ENCODE peak calls at places on chromosomes 12 and 14, in seven cellular contexts. R, P, G, A, K, J and Y are unnamed samples.

GRCh38 chr14:22252591-22253178 is 336.3 kb downstream of the DAD1 start:
- DNase-seq in A (no peak), K (no peak), P (no peak), J (peak), G (no peak), R (no peak), Y (no peak)

GRCh38 chr12:6662602-6662905 is 365 bp downstream of the ING4 start:
- DNase-seq in K (no peak), A (no peak), G (no peak), R (no peak), P (no peak), J (no peak), Y (no peak)

GRCh38 chr12:125228519-125229260 is 163.5 kb downstream of the AACS start:
- DNase-seq in J (no peak), K (no peak), A (no peak), R (no peak), P (no peak), G (peak), Y (no peak)

GRCh38 chr12:91226-91625 is 24.7 kb downstream of the IQSEC3 start:
- DNase-seq in R (no peak), G (no peak), A (no peak), P (no peak), J (no peak), K (no peak), Y (no peak)

GRCh38 chr12:11927311-11927935 is 143.3 kb upstream of the BCL2L14 start:
- DNase-seq in P (no peak), G (peak), A (no peak), R (peak), K (peak), J (no peak), Y (no peak)

GRCh38 chr12:112602150-112602549 is 183.4 kb downstream of the PTPN11 start:
- DNase-seq in P (no peak), G (peak), K (no peak), R (no peak), J (no peak), A (no peak), Y (no peak)

GRCh38 chr14:25122188-25122587 is 72.2 kb upstream of the STXBP6 start:
- DNase-seq in P (no peak), K (no peak), R (no peak), A (no peak), J (no peak), G (no peak), Y (no peak)

GRCh38 chr12:78359530-78359929 is 505.0 kb upstream of the SYT1 start:
- DNase-seq in P (no peak), A (no peak), J (no peak), K (peak), G (no peak), R (peak), Y (no peak)

GRCh38 chr12:127170271-127171180 is 1096.4 kb upstream of the TMEM132C start:
- DNase-seq in J (no peak), A (no peak), K (peak), R (no peak), P (no peak), G (no peak), Y (no peak)

GRCh38 chr12:70883855-70884254 is 36.7 kb downstream of the PTPRR start:
- DNase-seq in J (no peak), A (no peak), R (no peak), P (no peak), K (no peak), G (peak), Y (no peak)

GRCh38 chr12:38880288-38880687 is 25.1 kb downstream of the CPNE8 start:
- DNase-seq in A (no peak), K (no peak), J (no peak), G (no peak), P (no peak), R (no peak), Y (no peak)

GRCh38 chr12:6788972-6789905 is at the start of gene CD4:
- DNase-seq in K (no peak), G (peak), A (peak), P (no peak), J (peak), R (peak), Y (peak)

GRCh38 chr14:64061115-64061514 is 208.3 kb downstream of the SYNE2 start:
- DNase-seq in R (no peak), A (no peak), K (no peak), P (no peak), J (no peak), G (no peak), Y (no peak)

GRCh38 chr12:120692524-120693033 is 5.6 kb downstream of the MLEC start:
- DNase-seq in K (peak), P (no peak), J (no peak), G (no peak), R (no peak), A (no peak), Y (no peak)

GRCh38 chr12:42162198-42162597 is 17.5 kb upstream of the GXYLT1 start:
- DNase-seq in A (no peak), G (no peak), J (no peak), R (no peak), P (no peak), K (peak), Y (no peak)

GRCh38 chr12:51866762-51867161 is 18.2 kb upstream of the FIGNL2 start:
- DNase-seq in P (no peak), K (no peak), J (no peak), G (no peak), R (no peak), A (peak), Y (no peak)

GRCh38 chr14:63343878-63344277 is 25.1 kb upstream of the GPHB5 start:
- DNase-seq in A (no peak), P (no peak), K (no peak), R (no peak), G (no peak), J (no peak), Y (no peak)

GRCh38 chr12:131444220-131445164 is 266.4 kb upstream of the SFSWAP start:
- DNase-seq in J (no peak), P (no peak), R (no peak), G (peak), A (no peak), K (no peak), Y (no peak)

GRCh38 chr12:116955382-116956021 is 44.8 kb downstream of the FBXW8 start:
- DNase-seq in P (peak), R (no peak), K (no peak), J (no peak), G (peak), A (peak), Y (peak)

GRCh38 chr14:59189822-59190368 is 1.4 kb downstream of the DAAM1 start:
- DNase-seq in P (peak), K (peak), A (peak), G (peak), R (peak), J (peak), Y (peak)

GRCh38 chr12:123845881-123846280 is 83.8 kb downstream of the DNAH10 start:
- DNase-seq in G (peak), J (no peak), P (no peak), K (no peak), R (no peak), A (no peak), Y (no peak)

GRCh38 chr12:67884596-67884995 is 104.7 kb upstream of the IFNG-AS1 start:
- DNase-seq in J (no peak), K (peak), R (no peak), G (no peak), A (no peak), P (no peak), Y (no peak)

GRCh38 chr12:81668475-81668874 is 90.7 kb downstream of the PPFIA2 start:
- DNase-seq in K (peak), R (no peak), A (no peak), J (no peak), P (no peak), G (no peak), Y (no peak)

GRCh38 chr12:65156366-65156831 is 13.0 kb upstream of the LEMD3 start:
- DNase-seq in G (no peak), R (peak), A (no peak), J (no peak), P (peak), K (no peak), Y (peak)

GRCh38 chr12:47361389-47362031 is 281.8 kb upstream of the AMIGO2 start:
- DNase-seq in A (no peak), J (no peak), R (no peak), G (peak), K (no peak), P (peak), Y (peak)

GRCh38 chr12:122942609-122943008 is 23.7 kb downstream of the ABCB9 start:
- DNase-seq in A (no peak), G (no peak), J (no peak), P (no peak), R (no peak), K (peak), Y (no peak)

GRCh38 chr12:48813464-48814312 is 4.6 kb upstream of the CACNB3 start:
- DNase-seq in G (peak), P (no peak), J (no peak), K (peak), R (no peak), A (no peak), Y (no peak)

GRCh38 chr12:132555686-132556085 is 54.7 kb downstream of the LRCOL1 start:
- DNase-seq in K (no peak), P (no peak), A (no peak), J (no peak), G (no peak), R (no peak), Y (no peak)

GRCh38 chr12:2841056-2841455 is 6.2 kb upstream of the NRIP2 start:
- DNase-seq in J (no peak), K (peak), P (no peak), G (no peak), R (no peak), A (no peak), Y (no peak)

GRCh38 chr14:98957211-98958047 is 314.6 kb downstream of the BCL11B start:
- DNase-seq in K (peak), J (peak), G (peak), P (no peak), A (no peak), R (peak), Y (no peak)

GRCh38 chr12:52295663-52296062 is 4.3 kb upstream of the KRT81 start:
- DNase-seq in G (peak), K (no peak), J (no peak), A (no peak), P (no peak), R (no peak), Y (no peak)

GRCh38 chr14:36605506-36605857 is 23.1 kb upstream of the NKX2-8 start:
- DNase-seq in G (no peak), J (no peak), R (no peak), P (no peak), A (no peak), K (no peak), Y (no peak)

GRCh38 chr14:43665570-43666267 is 841.4 kb downstream of the FSCB start:
- DNase-seq in K (no peak), A (no peak), R (peak), P (no peak), G (no peak), J (no peak), Y (no peak)

GRCh38 chr12:46998811-46999368 is 80.5 kb upstream of the PCED1B start:
- DNase-seq in R (no peak), P (no peak), K (peak), J (no peak), A (no peak), G (no peak), Y (no peak)

GRCh38 chr14:103156733-103157411 is 33.6 kb downstream of the TNFAIP2 start:
- DNase-seq in R (no peak), K (no peak), J (no peak), G (peak), A (no peak), P (no peak), Y (no peak)

GRCh38 chr12:3972576-3972975 is 99.4 kb upstream of the PARP11 start:
- DNase-seq in A (no peak), K (no peak), G (no peak), R (no peak), P (peak), J (no peak), Y (peak)

GRCh38 chr14:54665938-54666337 is 99.0 kb downstream of the SAMD4A start:
- DNase-seq in R (no peak), J (no peak), G (no peak), K (no peak), P (no peak), A (no peak), Y (no peak)

GRCh38 chr12:132282950-132283771 is 46.2 kb downstream of the GALNT9 start:
- DNase-seq in G (peak), J (no peak), P (peak), R (peak), A (peak), K (no peak), Y (peak)

GRCh38 chr12:67268335-67268895 is 743 bp upstream of the CAND1 start:
- DNase-seq in R (peak), K (peak), A (peak), P (peak), G (peak), J (peak), Y (no peak)

GRCh38 chr14:61454545-61454944 is 133.2 kb downstream of the PRKCH start:
- DNase-seq in A (no peak), P (no peak), R (peak), K (no peak), G (no peak), J (no peak), Y (no peak)

GRCh38 chr14:61451891-61452400 is 130.6 kb downstream of the PRKCH start:
- DNase-seq in G (no peak), K (no peak), R (no peak), P (no peak), J (no peak), A (no peak), Y (no peak)

GRCh38 chr14:61451491-61451890 is 130.1 kb downstream of the PRKCH start:
- DNase-seq in K (no peak), R (no peak), P (no peak), A (no peak), G (no peak), J (no peak), Y (no peak)

GRCh38 chr14:61452452-61452851 is 131.1 kb downstream of the PRKCH start:
- DNase-seq in G (no peak), J (no peak), P (peak), A (no peak), K (no peak), R (no peak), Y (peak)

GRCh38 chr14:61453103-61453767 is 131.9 kb downstream of the PRKCH start:
- DNase-seq in P (no peak), J (no peak), G (no peak), A (no peak), R (no peak), K (no peak), Y (no peak)
- H3K4me3 ChIP-seq in P (peak), J (no peak), G (no peak), A (no peak), R (no peak), K (no peak), Y (peak)

DNA sequence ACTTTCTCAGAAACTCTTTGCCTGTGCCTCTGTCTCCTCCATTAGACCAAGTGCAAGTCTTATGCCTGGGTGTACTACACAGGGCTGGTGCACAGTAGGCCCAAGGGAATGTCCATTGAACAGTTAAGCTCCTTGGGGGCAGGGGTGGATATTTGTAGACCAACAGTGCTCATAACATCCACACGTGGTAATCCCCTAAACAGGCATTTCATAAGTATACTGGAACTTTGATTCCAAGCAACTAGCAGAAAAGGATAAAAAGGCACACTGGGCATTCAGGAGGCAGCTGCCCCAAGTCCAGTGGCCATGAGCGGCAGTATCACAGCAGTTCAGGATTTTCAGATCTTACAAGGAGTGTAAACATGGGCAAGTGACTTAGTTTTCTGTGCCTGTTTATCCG is 16.8 kb downstream of the NUAK1 start:
- DNase-seq in K (no peak), P (no peak), J (no peak), R (no peak), A (no peak), G (no peak), Y (no peak)
- H3K27ac ChIP-seq in K (no peak), P (no peak), J (peak), R (peak), A (no peak), G (no peak), Y (no peak)

DNA sequence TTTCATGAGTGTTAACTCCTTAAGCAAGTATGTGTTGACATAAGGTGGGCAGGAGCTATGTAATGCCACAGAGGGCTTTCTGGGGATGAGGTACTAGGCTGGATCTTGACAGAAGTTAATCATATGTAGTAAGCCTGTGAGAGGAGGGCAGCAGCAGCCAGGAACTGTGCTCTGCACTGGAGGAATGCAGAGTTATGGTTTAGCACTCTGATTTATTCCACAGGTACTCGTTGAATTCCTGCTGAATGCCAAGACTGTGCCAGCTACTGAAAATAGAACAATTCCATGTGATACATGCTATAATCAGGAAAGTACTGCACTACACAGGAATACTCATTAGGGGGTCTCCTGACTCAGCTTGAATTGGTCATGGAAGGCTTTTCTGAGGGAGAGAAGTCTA is 58.7 kb downstream of the SUSD6 start:
- DNase-seq in J (no peak), P (no peak), G (no peak), K (peak), R (no peak), A (no peak), Y (no peak)
- H3K4me3 ChIP-seq in J (no peak), P (no peak), G (no peak), K (no peak), R (no peak), A (no peak), Y (no peak)

GRCh38 chr14:42527141-42527540 is 920.5 kb downstream of the LRFN5 start:
- DNase-seq in G (no peak), K (no peak), A (no peak), J (no peak), P (no peak), R (no peak), Y (no peak)
- H3K27ac ChIP-seq in G (no peak), K (no peak), A (no peak), J (no peak), P (no peak), R (no peak), Y (no peak)

GRCh38 chr14:100374891-100375272 is 51.7 kb downstream of the SLC25A47 start:
- DNase-seq in R (no peak), P (no peak), K (no peak), J (no peak), G (no peak), A (no peak), Y (no peak)

GRCh38 chr14:100371773-100372172 is 48.6 kb downstream of the SLC25A47 start:
- DNase-seq in K (no peak), A (no peak), R (no peak), G (peak), P (no peak), J (no peak), Y (no peak)

GRCh38 chr14:100370003-100370402 is 46.9 kb downstream of the SLC25A47 start:
- DNase-seq in R (no peak), G (no peak), A (no peak), J (no peak), P (no peak), K (no peak), Y (no peak)

GRCh38 chr14:100374270-100374669 is 51.1 kb downstream of the SLC25A47 start:
- DNase-seq in R (no peak), A (no peak), J (no peak), P (no peak), G (no peak), K (no peak), Y (no peak)

GRCh38 chr14:100372357-100373048 is 49.4 kb downstream of the SLC25A47 start:
- DNase-seq in R (no peak), A (no peak), K (no peak), G (peak), P (no peak), J (no peak), Y (no peak)
- H3K4me3 ChIP-seq in R (peak), A (peak), K (no peak), G (peak), P (no peak), J (no peak), Y (no peak)

GRCh38 chr14:60206837-60207533 is 41.8 kb upstream of the DHRS7 start:
- DNase-seq in P (no peak), R (no peak), G (no peak), K (no peak), J (no peak), A (no peak), Y (no peak)

GRCh38 chr14:60199321-60199720 is 34.1 kb upstream of the DHRS7 start:
- DNase-seq in J (no peak), P (no peak), A (no peak), K (no peak), R (no peak), G (no peak), Y (no peak)

GRCh38 chr14:60206249-60206670 is 41.1 kb upstream of the DHRS7 start:
- DNase-seq in R (no peak), P (no peak), A (no peak), G (no peak), K (no peak), J (no peak), Y (no peak)

GRCh38 chr14:60204843-60205774 is 39.9 kb upstream of the DHRS7 start:
- DNase-seq in A (no peak), R (no peak), G (no peak), K (no peak), J (no peak), P (no peak), Y (no peak)

GRCh38 chr14:60204104-60204842 is 39.1 kb upstream of the DHRS7 start:
- DNase-seq in J (no peak), K (no peak), R (no peak), G (no peak), P (no peak), A (no peak), Y (no peak)
- H3K27ac ChIP-seq in J (no peak), K (no peak), R (no peak), G (no peak), P (no peak), A (no peak), Y (no peak)